ENCODE peak calls at places on chromosome 2, in four cellular contexts. One of them, this sample, is unnamed. For H3K9me3, the result is how much of the 10 kb centered on the place peaks cover.

GRCh38 chr2:172106128-172106961 is 3.6 kb upstream of the DLX2 start:
- DNase-seq in cardiac muscle cell: peak
- DNase-seq in vagina: no peak
- DNase-seq in tibial nerve: no peak
- DNase-seq in this sample: no peak

GRCh38 chr2:217827430-217828201 is 175.2 kb downstream of the TNS1 start:
- DNase-seq in cardiac muscle cell: peak
- DNase-seq in vagina: no peak
- DNase-seq in tibial nerve: no peak
- DNase-seq in this sample: no peak

GRCh38 chr2:11990576-11990975 is 244.1 kb downstream of the LPIN1 start:
- DNase-seq in cardiac muscle cell: peak
- DNase-seq in vagina: no peak
- DNase-seq in tibial nerve: no peak
- DNase-seq in this sample: no peak

GRCh38 chr2:11175293-11175795 is 20.1 kb downstream of the SLC66A3 start:
- DNase-seq in cardiac muscle cell: peak
- DNase-seq in vagina: no peak
- DNase-seq in tibial nerve: no peak
- DNase-seq in this sample: no peak

GRCh38 chr2:98334439-98335078 is 11.7 kb upstream of the CNGA3 start:
- DNase-seq in cardiac muscle cell: peak
- DNase-seq in vagina: no peak
- DNase-seq in tibial nerve: no peak
- DNase-seq in this sample: no peak

GRCh38 chr2:186059096-186059495 is 320.5 kb downstream of the FSIP2 start:
- DNase-seq in cardiac muscle cell: peak
- DNase-seq in vagina: no peak
- DNase-seq in tibial nerve: no peak
- DNase-seq in this sample: no peak

GRCh38 chr2:195304310-195304709 is 352.7 kb upstream of the SLC39A10 start:
- DNase-seq in cardiac muscle cell: peak
- DNase-seq in vagina: no peak
- DNase-seq in tibial nerve: no peak
- DNase-seq in this sample: peak

GRCh38 chr2:99507964-99508818 is 18.4 kb upstream of the REV1 start:
- DNase-seq in cardiac muscle cell: no peak
- DNase-seq in vagina: no peak
- DNase-seq in tibial nerve: no peak
- DNase-seq in this sample: no peak

GRCh38 chr2:166042768-166043390 is 84.9 kb downstream of the SCN1A start:
- DNase-seq in cardiac muscle cell: no peak
- DNase-seq in vagina: no peak
- DNase-seq in tibial nerve: no peak
- DNase-seq in this sample: no peak

GRCh38 chr2:70412294-70413075 is 110.6 kb upstream of the FAM136A start:
- DNase-seq in cardiac muscle cell: peak
- DNase-seq in vagina: no peak
- DNase-seq in tibial nerve: no peak
- DNase-seq in this sample: no peak

GRCh38 chr2:29012211-29012681 is 31.1 kb downstream of the TOGARAM2 start:
- DNase-seq in cardiac muscle cell: peak
- DNase-seq in vagina: no peak
- DNase-seq in tibial nerve: peak
- DNase-seq in this sample: no peak

GRCh38 chr2:146392191-146392590 is 1452.6 kb upstream of the ACVR2A start:
- DNase-seq in cardiac muscle cell: no peak
- DNase-seq in vagina: no peak
- DNase-seq in tibial nerve: no peak
- DNase-seq in this sample: no peak

GRCh38 chr2:86414996-86415395 is 26.2 kb upstream of the KDM3A start:
- DNase-seq in cardiac muscle cell: no peak
- DNase-seq in vagina: no peak
- DNase-seq in tibial nerve: no peak
- DNase-seq in this sample: no peak

GRCh38 chr2:218216336-218216673 is 684 bp upstream of the ARPC2 start:
- DNase-seq in cardiac muscle cell: peak
- DNase-seq in vagina: no peak
- DNase-seq in tibial nerve: no peak
- DNase-seq in this sample: no peak

GRCh38 chr2:207802650-207803049 is 32.9 kb upstream of the FZD5 start:
- DNase-seq in cardiac muscle cell: no peak
- DNase-seq in vagina: no peak
- DNase-seq in tibial nerve: no peak
- DNase-seq in this sample: no peak

GRCh38 chr2:237628482-237629187 is 1.2 kb downstream of the LRRFIP1 start:
- DNase-seq in cardiac muscle cell: no peak
- DNase-seq in vagina: no peak
- DNase-seq in tibial nerve: no peak
- DNase-seq in this sample: no peak

GRCh38 chr2:31404302-31404701 is 10.2 kb downstream of the XDH start:
- DNase-seq in cardiac muscle cell: no peak
- DNase-seq in vagina: no peak
- DNase-seq in tibial nerve: no peak
- DNase-seq in this sample: no peak

GRCh38 chr2:24174851-24175277 is at the start of gene FAM228A:
- DNase-seq in cardiac muscle cell: peak
- DNase-seq in vagina: no peak
- DNase-seq in tibial nerve: no peak
- DNase-seq in this sample: no peak

GRCh38 chr2:24179683-24180082 is 4.8 kb downstream of the FAM228A start:
- DNase-seq in cardiac muscle cell: no peak
- DNase-seq in vagina: no peak
- DNase-seq in tibial nerve: no peak
- DNase-seq in this sample: no peak

GRCh38 chr2:24176326-24176725 is 1.5 kb downstream of the FAM228A start:
- DNase-seq in cardiac muscle cell: no peak
- DNase-seq in vagina: no peak
- DNase-seq in tibial nerve: no peak
- DNase-seq in this sample: no peak

DNA sequence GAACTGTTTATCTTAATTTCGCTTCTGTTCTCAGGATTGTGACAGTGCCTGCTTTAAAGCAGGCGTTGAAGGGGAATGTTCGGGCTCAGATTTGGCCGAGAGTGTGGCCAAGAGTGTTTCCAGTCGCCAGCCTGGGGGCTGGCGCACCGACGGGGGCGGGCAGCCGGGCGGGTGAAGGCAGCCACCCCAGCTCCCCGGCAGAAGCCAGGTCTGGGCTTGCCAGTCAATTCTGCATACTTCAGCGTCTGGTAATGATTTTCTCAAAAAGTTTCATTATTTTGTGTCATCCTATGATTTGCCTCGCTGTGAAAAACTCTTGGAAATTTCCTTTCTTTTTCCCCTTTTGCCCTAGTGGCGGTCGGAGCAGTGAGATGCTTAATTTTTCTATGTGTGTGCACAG is 778 bp downstream of the FAM228A start:
- DNase-seq in cardiac muscle cell: peak
- DNase-seq in vagina: no peak
- DNase-seq in tibial nerve: no peak
- DNase-seq in this sample: no peak
- H3K4me3 ChIP-seq in cardiac muscle cell: no peak
- H3K4me3 ChIP-seq in vagina: no peak
- H3K4me3 ChIP-seq in tibial nerve: no peak
- H3K4me3 ChIP-seq in this sample: no peak

DNA sequence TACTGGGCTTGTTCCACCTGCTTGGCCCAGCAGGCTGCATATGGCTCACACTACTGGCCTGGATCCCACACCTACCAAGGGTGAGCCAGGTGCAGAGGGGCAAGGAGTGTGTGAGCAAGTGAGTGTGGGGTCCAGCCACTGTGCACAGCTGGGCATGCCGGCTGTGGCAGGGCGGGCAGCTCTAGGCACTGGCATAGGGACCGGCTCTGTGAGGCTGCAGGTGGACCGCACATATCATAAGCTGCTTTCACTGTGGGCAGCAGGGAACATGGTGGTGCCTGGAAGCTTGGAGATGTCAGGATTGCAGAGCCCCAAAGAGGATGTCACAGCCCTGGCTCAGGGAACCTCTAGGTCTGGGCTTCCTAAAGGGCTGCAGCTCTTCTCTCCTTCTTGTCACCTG is 154.3 kb downstream of the THSD7B start:
- DNase-seq in cardiac muscle cell: no peak
- DNase-seq in vagina: no peak
- DNase-seq in tibial nerve: no peak
- DNase-seq in this sample: no peak
- H3K9me3 ChIP-seq in cardiac muscle cell: under half
- H3K9me3 ChIP-seq in vagina: under half
- H3K9me3 ChIP-seq in tibial nerve: under half
- H3K9me3 ChIP-seq in this sample: under half

GRCh38 chr2:150307258-150307657 is 180.2 kb downstream of the RND3 start:
- DNase-seq in cardiac muscle cell: no peak
- DNase-seq in vagina: no peak
- DNase-seq in tibial nerve: no peak
- DNase-seq in this sample: no peak

GRCh38 chr2:150303281-150303680 is 184.2 kb downstream of the RND3 start:
- DNase-seq in cardiac muscle cell: peak
- DNase-seq in vagina: no peak
- DNase-seq in tibial nerve: no peak
- DNase-seq in this sample: no peak
- H3K4me3 ChIP-seq in cardiac muscle cell: no peak
- H3K4me3 ChIP-seq in vagina: no peak
- H3K4me3 ChIP-seq in tibial nerve: no peak
- H3K4me3 ChIP-seq in this sample: no peak

DNA sequence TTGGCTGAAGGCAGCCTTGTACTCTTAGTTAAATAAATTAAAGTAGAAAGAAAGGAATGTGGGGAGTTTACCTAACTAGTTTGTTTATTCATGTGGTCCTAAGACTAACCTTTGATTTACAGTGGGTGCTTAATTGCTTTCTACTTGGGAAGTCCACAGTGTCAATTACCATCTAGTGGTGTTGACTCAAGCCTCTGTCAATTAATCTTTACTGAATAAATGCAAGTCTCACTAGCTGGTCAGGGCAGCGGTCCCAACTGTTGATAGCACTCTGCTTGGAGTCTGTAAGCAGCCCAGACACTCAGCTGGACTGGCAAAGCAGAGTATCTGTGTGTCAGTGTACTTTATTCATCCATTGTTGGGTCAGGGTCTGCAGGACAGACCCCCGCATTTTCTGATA is 15.8 kb downstream of the ZNF514 start:
- DNase-seq in cardiac muscle cell: no peak
- DNase-seq in vagina: no peak
- DNase-seq in tibial nerve: no peak
- DNase-seq in this sample: no peak
- H3K9me3 ChIP-seq in cardiac muscle cell: under half
- H3K9me3 ChIP-seq in vagina: under half
- H3K9me3 ChIP-seq in tibial nerve: under half
- H3K9me3 ChIP-seq in this sample: under half

GRCh38 chr2:32910883-32911598 is 35.7 kb upstream of the LTBP1 start:
- DNase-seq in cardiac muscle cell: no peak
- DNase-seq in vagina: no peak
- DNase-seq in tibial nerve: no peak
- DNase-seq in this sample: no peak
- H3K4me3 ChIP-seq in cardiac muscle cell: no peak
- H3K4me3 ChIP-seq in vagina: no peak
- H3K4me3 ChIP-seq in tibial nerve: no peak
- H3K4me3 ChIP-seq in this sample: no peak

This sample was measured in iPS DF 6.9.